ENCODE peak calls at places on chromosomes 2 and 18, in nine cellular contexts. P, O, X, V, M, K, U, Q and T are unnamed samples.

GRCh38 chr2:63772061-63772460 is 69.6 kb upstream of the UGP2 start:
- DNase-seq in V (no peak), K (no peak), X (no peak), O (no peak), U (no peak), Q (no peak), M (no peak), P (no peak), T (no peak)

GRCh38 chr2:160918909-160919503 is 241.2 kb upstream of the TANK start:
- DNase-seq in K (no peak), M (peak; percentile 67), O (no peak), U (peak; percentile 79), V (peak; percentile 18), Q (peak; percentile 56), X (peak; percentile 73), P (peak; percentile 44), T (peak; percentile 64)

GRCh38 chr2:241638063-241638660 is 669 bp downstream of the ATG4B start:
- DNase-seq in P (no peak), M (no peak), V (no peak), K (no peak), X (no peak), Q (no peak), O (no peak), U (peak; percentile 21), T (peak; percentile 20)

GRCh38 chr2:147884796-147885195 is 40.0 kb downstream of the ACVR2A start:
- DNase-seq in V (no peak), X (no peak), P (peak; percentile 16), Q (no peak), K (no peak), M (no peak), U (peak; percentile 27), O (no peak), T (no peak)

GRCh38 chr2:181140414-181140813 is 160.0 kb downstream of the UBE2E3 start:
- DNase-seq in V (no peak), P (no peak), Q (no peak), X (no peak), U (peak; percentile 64), O (no peak), K (peak; percentile 24), M (peak; percentile 62), T (peak; percentile 73)

GRCh38 chr2:14675489-14675888 is 43.0 kb downstream of the LRATD1 start:
- DNase-seq in K (no peak), Q (no peak), V (no peak), P (no peak), O (no peak), X (no peak), U (no peak), M (no peak), T (no peak)

GRCh38 chr2:72953528-72953927 is 36.2 kb downstream of the EMX1 start:
- DNase-seq in V (no peak), K (no peak), O (no peak), M (no peak), U (no peak), Q (no peak), X (no peak), P (no peak), T (no peak)

GRCh38 chr2:228819701-228820100 is 451.4 kb downstream of the PID1 start:
- DNase-seq in U (no peak), P (peak; percentile 9), Q (no peak), V (no peak), O (no peak), K (no peak), X (no peak), M (no peak), T (peak; percentile 63)

DNA sequence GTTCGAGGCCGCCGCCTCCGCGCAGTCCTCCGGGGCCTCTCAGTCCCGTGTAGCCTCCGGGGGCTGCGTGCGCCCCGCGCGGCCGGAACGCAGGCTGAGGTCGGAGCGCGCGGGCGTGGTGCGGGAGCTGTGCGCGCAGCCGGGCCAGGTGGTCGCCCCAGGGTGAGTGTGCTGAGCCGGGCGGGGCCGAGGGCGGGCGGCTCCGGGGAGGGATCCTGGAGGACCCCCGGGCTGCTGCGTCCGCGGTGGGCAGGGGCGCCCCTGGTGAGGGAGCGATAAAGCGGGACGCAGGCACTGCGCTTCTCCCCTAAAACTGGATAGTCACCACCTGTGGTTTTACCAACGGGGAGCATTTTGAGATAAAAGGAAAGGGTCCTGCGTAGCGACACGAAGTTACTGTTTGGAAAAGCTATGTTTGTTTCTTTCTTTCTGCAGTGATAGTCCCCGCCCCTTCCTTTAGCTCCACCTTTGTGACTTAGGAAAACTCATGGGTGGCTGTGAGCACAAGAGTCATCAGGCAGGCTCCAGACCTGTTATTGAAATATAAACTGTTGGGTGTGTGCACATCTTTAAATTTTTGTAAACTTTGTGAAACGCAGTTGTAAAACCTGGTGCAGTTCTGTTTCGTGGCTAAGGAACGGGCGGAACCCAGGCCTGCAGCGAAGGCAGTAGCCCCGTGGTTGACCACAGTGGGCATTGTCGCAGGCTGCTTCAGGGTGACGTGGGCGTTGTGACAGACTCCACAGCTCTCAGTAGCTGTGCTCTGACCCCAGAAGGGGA is 687 bp downstream of the CTDP1 start:
- DNase-seq in P (peak; percentile 52), X (no peak), U (peak; percentile 66), O (no peak), K (no peak), V (peak; percentile 4), Q (peak; percentile 50), M (peak; percentile 68), T (peak; percentile 57)
- TF ChIP-seq CTCF in P (peak; percentile 31), X (peak; percentile 9), U (peak; percentile 2), O (no peak), K (no peak), V (no peak), Q (no peak), M (no peak), T (no peak)

GRCh38 chr2:23925702-23926288 is 1.1 kb downstream of the ATAD2B start:
- DNase-seq in P (peak; percentile 68), Q (peak; percentile 71), U (peak; percentile 76), V (peak; percentile 86), O (peak; percentile 41), M (peak; percentile 84), X (peak; percentile 25), K (no peak), T (peak; percentile 78)

GRCh38 chr2:23918837-23919489 is 8.0 kb downstream of the ATAD2B start:
- DNase-seq in M (no peak), V (no peak), O (no peak), P (no peak), Q (no peak), U (peak; percentile 8), K (no peak), X (no peak), T (no peak)

GRCh38 chr2:23926750-23927627 is at the start of gene ATAD2B:
- DNase-seq in K (peak; percentile 74), P (peak; percentile 94), O (peak; percentile 71), M (peak; percentile 95), Q (peak; percentile 95), U (peak; percentile 97), V (peak; percentile 96), X (peak; percentile 91), T (peak; percentile 97)

GRCh38 chr2:23926289-23926749 is 604 bp downstream of the ATAD2B start:
- DNase-seq in U (no peak), K (no peak), M (no peak), X (peak; percentile 40), P (no peak), V (peak; percentile 60), O (no peak), Q (no peak), T (peak; percentile 53)

DNA sequence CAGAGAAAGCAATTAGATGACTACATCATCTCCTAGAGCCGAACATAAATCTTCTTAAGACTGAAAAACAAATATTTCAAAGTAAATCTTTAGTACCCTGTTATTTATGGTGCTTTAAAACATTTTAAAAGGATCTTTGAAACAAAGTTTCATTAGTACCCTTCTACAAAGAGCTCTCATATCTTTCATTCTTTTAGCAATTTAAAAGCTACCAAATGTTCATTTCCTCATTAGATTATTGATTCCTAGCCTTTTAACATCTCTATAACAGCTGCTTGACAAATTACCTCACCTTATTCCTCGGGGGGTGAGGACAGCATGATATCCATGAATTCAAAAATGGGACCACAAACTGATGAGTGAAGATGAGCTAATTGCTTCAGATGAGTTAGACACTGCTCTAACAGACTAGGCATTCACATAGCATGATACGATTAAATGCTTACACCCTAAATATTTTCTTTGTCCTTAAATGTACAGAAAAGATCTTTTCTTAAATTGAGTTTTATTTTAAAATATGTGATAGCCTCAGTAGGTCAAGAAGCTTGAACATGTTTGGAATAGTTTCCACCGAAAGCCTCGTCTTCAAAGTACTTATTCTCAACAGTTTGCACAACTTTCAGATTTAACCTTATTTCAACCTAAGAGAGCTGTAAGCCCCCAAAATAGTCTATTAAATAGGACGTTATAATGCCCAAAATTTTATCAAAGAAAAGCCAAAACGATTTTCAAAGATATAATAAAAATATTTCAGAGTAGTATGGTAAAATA is 2.1 kb downstream of the ATAD2B start:
- DNase-seq in O (no peak), Q (no peak), M (no peak), P (no peak), X (no peak), U (peak; percentile 54), V (no peak), K (no peak), T (peak; percentile 19)
- H3K4me3 ChIP-seq in O (peak overlapping the region; percentile 89), Q (no peak overlapping the region), M (peak overlapping the region; percentile 71), P (peak overlapping the region; percentile 88), X (peak overlapping the region; percentile 96), U (peak overlapping the region; percentile 73), V (peak overlapping the region; percentile 89), K (peak overlapping the region; percentile 83), T (peak overlapping the region; percentile 99)

GRCh38 chr18:28177828-28178635 is 1.1 kb upstream of the CDH2 start:
- DNase-seq in V (no peak), Q (no peak), P (peak; percentile 36), K (no peak), X (peak; percentile 71), U (peak; percentile 30), M (no peak), O (no peak), T (peak; percentile 71)
- TF ChIP-seq CTCF in V (no peak), Q (no peak), P (peak; percentile 8), K (no peak), X (peak; percentile 20), U (peak; percentile 30), M (no peak), O (no peak), T (no peak)

GRCh38 chr2:60888853-60889252 is 7.5 kb downstream of the REL start:
- DNase-seq in P (no peak), X (no peak), U (no peak), O (no peak), V (no peak), K (no peak), Q (no peak), M (no peak), T (no peak)

GRCh38 chr2:60891175-60891574 is 9.8 kb downstream of the REL start:
- DNase-seq in X (no peak), K (no peak), M (no peak), O (no peak), Q (no peak), U (no peak), V (no peak), P (no peak), T (no peak)

GRCh38 chr2:60885683-60886082 is 4.3 kb downstream of the REL start:
- DNase-seq in K (no peak), P (no peak), X (no peak), U (no peak), O (no peak), Q (no peak), V (no peak), M (no peak), T (no peak)

GRCh38 chr2:60886962-60887361 is 5.6 kb downstream of the REL start:
- DNase-seq in Q (no peak), O (no peak), K (no peak), P (no peak), U (no peak), M (no peak), V (no peak), X (no peak), T (no peak)

DNA sequence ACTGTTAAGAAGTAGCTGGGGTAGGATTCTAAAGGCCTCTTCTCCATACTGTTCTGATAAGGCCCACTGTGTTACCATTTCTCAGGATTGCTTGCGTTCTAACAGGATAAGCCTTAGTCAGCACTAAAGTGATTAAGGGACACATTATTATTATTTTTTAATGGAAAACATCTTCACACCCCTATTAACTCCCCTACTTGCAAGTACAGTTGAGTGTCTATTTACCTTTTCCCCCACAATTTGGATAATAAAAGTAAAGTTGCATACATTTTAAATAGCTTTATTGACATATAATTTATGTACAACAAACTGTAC is 9.0 kb downstream of the REL start:
- DNase-seq in V (no peak), P (no peak), U (no peak), K (no peak), Q (no peak), M (no peak), X (no peak), O (no peak), T (no peak)
- H3K4me3 ChIP-seq in V (no peak overlapping the region), P (no peak overlapping the region), U (no peak overlapping the region), K (no peak overlapping the region), Q (no peak overlapping the region), M (no peak overlapping the region), X (no peak overlapping the region), O (no peak overlapping the region), T (no peak overlapping the region)